ENCODE peak calls at places on chromosomes 16 and 17, in four cellular contexts. Y is SK-N-SH, J is HCT116, Q is K562. B is an unnamed sample.

GRCh38 chr17:47949951-47950350 is 7.7 kb downstream of the PRR15L start:
- DNase-seq in Y (no peak), J (no peak), Q (no peak), B (no peak)

GRCh38 chr17:34647511-34647910 is 68.1 kb downstream of the TMEM132E start:
- DNase-seq in Y (peak; percentile 72), J (no peak), Q (peak; percentile 70), B (no peak)

GRCh38 chr17:1484586-1485310 is 7.7 kb downstream of the MYO1C start:
- DNase-seq in Y (peak; percentile 74), J (peak; percentile 65), Q (peak; percentile 71), B (peak; percentile 90)

GRCh38 chr17:80870401-80870800 is 121.2 kb upstream of the CHMP6 start:
- DNase-seq in Y (no peak), J (no peak), Q (no peak), B (no peak)

GRCh38 chr17:40612510-40613244 is 34.9 kb downstream of the SMARCE1 start:
- DNase-seq in Y (no peak), J (no peak), Q (no peak), B (no peak)

GRCh38 chr17:59149051-59149450 is 5.9 kb downstream of the SKA2 start:
- DNase-seq in Y (no peak), J (no peak), Q (no peak), B (no peak)

GRCh38 chr17:42908872-42909700 is 8.5 kb downstream of the G6PC1 start:
- DNase-seq in Y (no peak), J (no peak), Q (no peak), B (no peak)

GRCh38 chr16:87363771-87364476 is 19.7 kb downstream of the FBXO31 start:
- DNase-seq in Y (peak; percentile 83), J (no peak), Q (no peak), B (no peak)

GRCh38 chr16:29962344-29962994 is 590 bp downstream of the TMEM219 start:
- DNase-seq in Y (no peak), J (no peak), Q (peak; percentile 7), B (no peak)

GRCh38 chr17:43599835-43600234 is 53.7 kb upstream of the ETV4 start:
- DNase-seq in Y (no peak), J (no peak), Q (no peak), B (no peak)

GRCh38 chr16:391885-392335 is 5.1 kb upstream of the NME4 start:
- DNase-seq in Y (peak; percentile 82), J (no peak), Q (peak; percentile 62), B (peak; percentile 72)

GRCh38 chr17:45046536-45047125 is 4.8 kb downstream of the DCAKD start:
- DNase-seq in Y (no peak), J (no peak), Q (no peak), B (peak; percentile 60)

GRCh38 chr16:505479-506245 is 21.9 kb upstream of the CAPN15 start:
- DNase-seq in Y (no peak), J (no peak), Q (no peak), B (no peak)

GRCh38 chr16:47712276-47713224 is 251.4 kb downstream of the PHKB start:
- DNase-seq in Y (peak; percentile 48), J (no peak), Q (no peak), B (no peak)

GRCh38 chr16:70730944-70731343 is 45.1 kb upstream of the MTSS2 start:
- DNase-seq in Y (no peak), J (no peak), Q (no peak), B (no peak)

GRCh38 chr16:85485379-85485778 is 127.7 kb upstream of the GSE1 start:
- DNase-seq in Y (no peak), J (no peak), Q (no peak), B (no peak)

GRCh38 chr17:48520631-48521045 is 10.2 kb downstream of the HOXB1 start:
- DNase-seq in Y (no peak), J (no peak), Q (no peak), B (peak; percentile 77)

GRCh38 chr17:33954597-33954996 is 300.5 kb upstream of the CCL2 start:
- DNase-seq in Y (no peak), J (no peak), Q (no peak), B (no peak)

GRCh38 chr16:5044011-5044540 is 10.3 kb upstream of the NAGPA start:
- DNase-seq in Y (no peak), J (no peak), Q (no peak), B (no peak)

GRCh38 chr17:77834170-77835115 is 124.1 kb upstream of the TNRC6C start:
- DNase-seq in Y (peak; percentile 59), J (peak; percentile 62), Q (peak; percentile 96), B (no peak)

GRCh38 chr17:83149761-83150251 is 70.4 kb downstream of the METRNL start:
- DNase-seq in Y (no peak), J (no peak), Q (no peak), B (no peak)

GRCh38 chr17:66431080-66431795 is 128.8 kb downstream of the PRKCA start:
- DNase-seq in Y (no peak), J (no peak), Q (no peak), B (no peak)

GRCh38 chr17:74478369-74479100 is 12.1 kb downstream of the CD300A start:
- DNase-seq in Y (peak; percentile 12), J (no peak), Q (no peak), B (no peak)
- TF ChIP-seq JUND in Y (no peak), J (no peak), Q (no peak), B (no peak)

GRCh38 chr17:6162216-6162615 is 92.0 kb downstream of the WSCD1 start:
- DNase-seq in Y (no peak), J (no peak), Q (no peak), B (no peak)
- TF ChIP-seq JUND in Y (no peak), J (no peak), Q (no peak), B (no peak)

DNA sequence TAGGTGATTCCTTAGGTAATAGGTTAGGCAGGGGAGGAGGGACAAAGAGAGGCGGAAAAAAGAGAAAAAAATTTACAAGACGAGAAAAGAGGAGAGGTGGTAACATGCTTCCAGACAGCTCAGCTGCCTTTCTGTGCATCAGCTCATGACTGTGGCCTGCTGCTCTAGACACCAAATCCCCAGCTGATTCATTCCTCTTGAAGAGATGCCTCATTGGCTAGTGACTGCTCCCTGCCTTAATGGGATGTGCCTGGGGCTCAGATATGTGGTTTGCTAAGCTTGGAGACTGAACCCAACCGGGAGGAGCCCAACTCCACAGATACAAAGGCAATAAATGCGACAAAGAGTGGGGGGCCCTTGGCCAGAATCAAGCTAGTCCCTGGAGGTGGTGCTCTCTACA is 105.9 kb upstream of the FAM20A start:
- DNase-seq in Y (no peak), J (no peak), Q (no peak), B (no peak)
- TF ChIP-seq JUND in Y (no peak), J (no peak), Q (no peak), B (no peak)

GRCh38 chr17:16820161-16820877 is 130.3 kb downstream of the CCDC144A start:
- DNase-seq in Y (no peak), J (no peak), Q (no peak), B (no peak)
- TF ChIP-seq JUND in Y (no peak), J (no peak), Q (no peak), B (no peak)

GRCh38 chr16:80704751-80705150 is 99.6 kb downstream of the CDYL2 start:
- DNase-seq in Y (no peak), J (no peak), Q (no peak), B (no peak)

GRCh38 chr16:80707686-80708085 is 96.7 kb downstream of the CDYL2 start:
- DNase-seq in Y (no peak), J (no peak), Q (no peak), B (no peak)

GRCh38 chr16:80703391-80704071 is 100.9 kb downstream of the CDYL2 start:
- DNase-seq in Y (no peak), J (no peak), Q (no peak), B (no peak)

GRCh38 chr16:80708823-80709222 is 95.6 kb downstream of the CDYL2 start:
- DNase-seq in Y (no peak), J (no peak), Q (no peak), B (no peak)

DNA sequence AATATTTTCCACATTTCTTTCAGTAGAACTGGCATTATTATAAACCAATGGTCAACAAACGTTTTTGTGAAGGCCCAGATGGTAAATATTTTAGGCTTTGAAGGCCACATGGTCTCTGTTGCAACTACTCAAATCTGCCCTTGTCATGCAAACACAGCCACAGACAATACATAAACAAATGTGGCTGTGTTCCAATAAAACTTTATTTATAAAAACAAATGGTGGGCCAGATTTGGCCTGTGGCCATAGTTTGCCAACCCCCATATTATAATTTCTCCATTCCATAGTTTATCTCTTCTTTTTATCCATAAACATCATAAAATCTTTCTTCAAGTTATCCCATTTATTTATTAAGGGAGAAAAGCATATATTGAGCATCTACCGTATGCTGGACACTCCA is 98.8 kb downstream of the CDYL2 start:
- DNase-seq in Y (no peak), J (no peak), Q (no peak), B (no peak)
- TF ChIP-seq JUND in Y (no peak), J (no peak), Q (no peak), B (no peak)

GRCh38 chr17:62950067-62950466 is 16.0 kb upstream of the TANC2 start:
- DNase-seq in Y (no peak), J (no peak), Q (no peak), B (no peak)
- TF ChIP-seq JUND in Y (no peak), J (no peak), Q (no peak), B (no peak)

GRCh38 chr17:76685366-76685765 is 25.4 kb downstream of the MXRA7 start:
- DNase-seq in Y (no peak), J (no peak), Q (no peak), B (no peak)

GRCh38 chr17:76687278-76688164 is 23.2 kb downstream of the MXRA7 start:
- DNase-seq in Y (no peak), J (no peak), Q (no peak), B (no peak)

GRCh38 chr17:76684756-76685155 is 26.0 kb downstream of the MXRA7 start:
- DNase-seq in Y (no peak), J (no peak), Q (no peak), B (no peak)

GRCh38 chr17:76686538-76687277 is 24.1 kb downstream of the MXRA7 start:
- DNase-seq in Y (peak; percentile 75), J (no peak), Q (no peak), B (no peak)

GRCh38 chr17:76685846-76686245 is 24.9 kb downstream of the MXRA7 start:
- DNase-seq in Y (no peak), J (no peak), Q (no peak), B (no peak)
- TF ChIP-seq JUND in Y (no peak), J (no peak), Q (no peak), B (no peak)

GRCh38 chr17:13418891-13419290 is 182.8 kb downstream of the HS3ST3A1 start:
- DNase-seq in Y (no peak), J (no peak), Q (no peak), B (no peak)

GRCh38 chr17:13417551-13417950 is 184.2 kb downstream of the HS3ST3A1 start:
- DNase-seq in Y (no peak), J (no peak), Q (no peak), B (no peak)

GRCh38 chr17:13413001-13413400 is 188.7 kb downstream of the HS3ST3A1 start:
- DNase-seq in Y (no peak), J (no peak), Q (no peak), B (no peak)

GRCh38 chr17:13416748-13417363 is 184.9 kb downstream of the HS3ST3A1 start:
- DNase-seq in Y (no peak), J (no peak), Q (no peak), B (no peak)

GRCh38 chr17:13415877-13416416 is 185.8 kb downstream of the HS3ST3A1 start:
- DNase-seq in Y (peak; percentile 74), J (peak; percentile 13), Q (peak; percentile 16), B (peak; percentile 41)
- TF ChIP-seq JUND in Y (peak; percentile 81), J (no peak), Q (peak; percentile 92), B (no peak)

B was measured in T47D.